ENCODE peak calls at places on chromosomes 5 and 9, in five cellular contexts. One of them, this sample, is unnamed.

GRCh38 chr5:134600600-134600999 is 32.0 kb downstream of the SAR1B start:
- DNase-seq in WTC11: no peak
- DNase-seq in HFFc6: peak; percentile 85
- DNase-seq in Panc1: no peak
- DNase-seq in psoas muscle: no peak
- DNase-seq in this sample: no peak

GRCh38 chr5:54713923-54714581 is 196.5 kb downstream of the SNX18 start:
- DNase-seq in WTC11: no peak
- DNase-seq in HFFc6: peak; percentile 49
- DNase-seq in Panc1: no peak
- DNase-seq in psoas muscle: no peak
- DNase-seq in this sample: no peak

GRCh38 chr9:124752967-124753366 is 18.1 kb downstream of the NR6A1 start:
- DNase-seq in WTC11: no peak
- DNase-seq in HFFc6: peak; percentile 79
- DNase-seq in Panc1: no peak
- DNase-seq in psoas muscle: no peak
- DNase-seq in this sample: no peak

GRCh38 chr5:73968729-73969128 is 342.7 kb downstream of the ARHGEF28 start:
- DNase-seq in WTC11: no peak
- DNase-seq in HFFc6: no peak
- DNase-seq in Panc1: no peak
- DNase-seq in psoas muscle: no peak
- DNase-seq in this sample: no peak

GRCh38 chr5:136210259-136210658 is 17.3 kb upstream of the SMIM32 start:
- DNase-seq in WTC11: no peak
- DNase-seq in HFFc6: no peak
- DNase-seq in Panc1: no peak
- DNase-seq in psoas muscle: no peak
- DNase-seq in this sample: no peak

GRCh38 chr9:134461436-134461982 is 135.3 kb downstream of the RXRA start:
- DNase-seq in WTC11: no peak
- DNase-seq in HFFc6: no peak
- DNase-seq in Panc1: no peak
- DNase-seq in psoas muscle: no peak
- DNase-seq in this sample: no peak

GRCh38 chr9:119689879-119690278 is 320.6 kb upstream of the BRINP1 start:
- DNase-seq in WTC11: peak; percentile 22
- DNase-seq in HFFc6: no peak
- DNase-seq in Panc1: no peak
- DNase-seq in psoas muscle: no peak
- DNase-seq in this sample: peak; percentile 53

GRCh38 chr9:34125681-34126206 is 754 bp downstream of the DCAF12 start:
- DNase-seq in WTC11: peak; percentile 16
- DNase-seq in HFFc6: peak; percentile 34
- DNase-seq in Panc1: no peak
- DNase-seq in psoas muscle: no peak
- DNase-seq in this sample: peak; percentile 18

GRCh38 chr5:149697001-149697400 is 33.1 kb upstream of the PPARGC1B start:
- DNase-seq in WTC11: no peak
- DNase-seq in HFFc6: peak; percentile 28
- DNase-seq in Panc1: no peak
- DNase-seq in psoas muscle: no peak
- DNase-seq in this sample: no peak

GRCh38 chr5:178434851-178435250 is 155.3 kb downstream of the COL23A1 start:
- DNase-seq in WTC11: no peak
- DNase-seq in HFFc6: no peak
- DNase-seq in Panc1: no peak
- DNase-seq in psoas muscle: peak; percentile 79
- DNase-seq in this sample: no peak

GRCh38 chr9:93480728-93481324 is 27.4 kb upstream of the FAM120AOS start:
- DNase-seq in WTC11: no peak
- DNase-seq in HFFc6: no peak
- DNase-seq in Panc1: no peak
- DNase-seq in psoas muscle: no peak
- DNase-seq in this sample: no peak

GRCh38 chr9:34578241-34579096 is 11.1 kb downstream of the CNTFR start:
- DNase-seq in WTC11: peak; percentile 56
- DNase-seq in HFFc6: no peak
- DNase-seq in Panc1: no peak
- DNase-seq in psoas muscle: no peak
- DNase-seq in this sample: peak; percentile 45

GRCh38 chr9:94011134-94011533 is 56.0 kb upstream of the BARX1 start:
- DNase-seq in WTC11: no peak
- DNase-seq in HFFc6: no peak
- DNase-seq in Panc1: no peak
- DNase-seq in psoas muscle: no peak
- DNase-seq in this sample: no peak

GRCh38 chr5:132476853-132477729 is 13.5 kb downstream of the IRF1 start:
- DNase-seq in WTC11: no peak
- DNase-seq in HFFc6: no peak
- DNase-seq in Panc1: no peak
- DNase-seq in psoas muscle: no peak
- DNase-seq in this sample: no peak

GRCh38 chr5:104344809-104345512 is 782.4 kb upstream of the NUDT12 start:
- DNase-seq in WTC11: no peak
- DNase-seq in HFFc6: no peak
- DNase-seq in Panc1: no peak
- DNase-seq in psoas muscle: no peak
- DNase-seq in this sample: no peak

GRCh38 chr9:79975471-79976316 is 403.9 kb downstream of the TLE4 start:
- DNase-seq in WTC11: no peak
- DNase-seq in HFFc6: no peak
- DNase-seq in Panc1: no peak
- DNase-seq in psoas muscle: peak; percentile 85
- DNase-seq in this sample: no peak

GRCh38 chr5:56595561-56595960 is 219.8 kb upstream of the MAP3K1 start:
- DNase-seq in WTC11: no peak
- DNase-seq in HFFc6: no peak
- DNase-seq in Panc1: no peak
- DNase-seq in psoas muscle: no peak
- DNase-seq in this sample: no peak

GRCh38 chr5:156328766-156329165 is 1.8 kb downstream of the SGCD start:
- DNase-seq in WTC11: no peak
- DNase-seq in HFFc6: no peak
- DNase-seq in Panc1: no peak
- DNase-seq in psoas muscle: no peak
- DNase-seq in this sample: no peak

GRCh38 chr5:44365351-44365750 is 23.9 kb downstream of the FGF10 start:
- DNase-seq in WTC11: no peak
- DNase-seq in HFFc6: no peak
- DNase-seq in Panc1: no peak
- DNase-seq in psoas muscle: no peak
- DNase-seq in this sample: no peak

GRCh38 chr9:82132024-82132423 is 143.5 kb downstream of the SPATA31D1 start:
- DNase-seq in WTC11: no peak
- DNase-seq in HFFc6: no peak
- DNase-seq in Panc1: no peak
- DNase-seq in psoas muscle: no peak
- DNase-seq in this sample: no peak

GRCh38 chr5:169131944-169132343 is 169.0 kb downstream of the SLIT3 start:
- DNase-seq in WTC11: no peak
- DNase-seq in HFFc6: no peak
- DNase-seq in Panc1: no peak
- DNase-seq in psoas muscle: no peak
- DNase-seq in this sample: no peak
- TF ChIP-seq CTCF in WTC11: no peak
- TF ChIP-seq CTCF in HFFc6: no peak
- TF ChIP-seq CTCF in Panc1: no peak
- TF ChIP-seq CTCF in psoas muscle: no peak
- TF ChIP-seq CTCF in this sample: no peak

GRCh38 chr5:154396128-154396527 is 49.7 kb upstream of the SAP30L start:
- DNase-seq in WTC11: no peak
- DNase-seq in HFFc6: no peak
- DNase-seq in Panc1: no peak
- DNase-seq in psoas muscle: no peak
- DNase-seq in this sample: no peak

GRCh38 chr5:154395407-154396106 is 50.2 kb upstream of the SAP30L start:
- DNase-seq in WTC11: peak; percentile 67
- DNase-seq in HFFc6: no peak
- DNase-seq in Panc1: no peak
- DNase-seq in psoas muscle: peak; percentile 61
- DNase-seq in this sample: no peak

GRCh38 chr5:154393850-154394249 is 51.9 kb upstream of the SAP30L start:
- DNase-seq in WTC11: no peak
- DNase-seq in HFFc6: no peak
- DNase-seq in Panc1: no peak
- DNase-seq in psoas muscle: no peak
- DNase-seq in this sample: no peak

GRCh38 chr5:154391788-154392187 is 54.0 kb upstream of the SAP30L start:
- DNase-seq in WTC11: no peak
- DNase-seq in HFFc6: no peak
- DNase-seq in Panc1: no peak
- DNase-seq in psoas muscle: no peak
- DNase-seq in this sample: no peak

GRCh38 chr5:154394328-154394727 is 51.5 kb upstream of the SAP30L start:
- DNase-seq in WTC11: no peak
- DNase-seq in HFFc6: no peak
- DNase-seq in Panc1: no peak
- DNase-seq in psoas muscle: no peak
- DNase-seq in this sample: no peak
- TF ChIP-seq CTCF in WTC11: no peak
- TF ChIP-seq CTCF in HFFc6: no peak
- TF ChIP-seq CTCF in Panc1: no peak
- TF ChIP-seq CTCF in psoas muscle: no peak
- TF ChIP-seq CTCF in this sample: no peak

GRCh38 chr9:137740311-137740710 is 121.5 kb downstream of the EHMT1 start:
- DNase-seq in WTC11: no peak
- DNase-seq in HFFc6: peak; percentile 9
- DNase-seq in Panc1: no peak
- DNase-seq in psoas muscle: peak; percentile 65
- DNase-seq in this sample: no peak
- TF ChIP-seq CTCF in WTC11: no peak
- TF ChIP-seq CTCF in HFFc6: no peak
- TF ChIP-seq CTCF in Panc1: no peak
- TF ChIP-seq CTCF in psoas muscle: no peak
- TF ChIP-seq CTCF in this sample: no peak

DNA sequence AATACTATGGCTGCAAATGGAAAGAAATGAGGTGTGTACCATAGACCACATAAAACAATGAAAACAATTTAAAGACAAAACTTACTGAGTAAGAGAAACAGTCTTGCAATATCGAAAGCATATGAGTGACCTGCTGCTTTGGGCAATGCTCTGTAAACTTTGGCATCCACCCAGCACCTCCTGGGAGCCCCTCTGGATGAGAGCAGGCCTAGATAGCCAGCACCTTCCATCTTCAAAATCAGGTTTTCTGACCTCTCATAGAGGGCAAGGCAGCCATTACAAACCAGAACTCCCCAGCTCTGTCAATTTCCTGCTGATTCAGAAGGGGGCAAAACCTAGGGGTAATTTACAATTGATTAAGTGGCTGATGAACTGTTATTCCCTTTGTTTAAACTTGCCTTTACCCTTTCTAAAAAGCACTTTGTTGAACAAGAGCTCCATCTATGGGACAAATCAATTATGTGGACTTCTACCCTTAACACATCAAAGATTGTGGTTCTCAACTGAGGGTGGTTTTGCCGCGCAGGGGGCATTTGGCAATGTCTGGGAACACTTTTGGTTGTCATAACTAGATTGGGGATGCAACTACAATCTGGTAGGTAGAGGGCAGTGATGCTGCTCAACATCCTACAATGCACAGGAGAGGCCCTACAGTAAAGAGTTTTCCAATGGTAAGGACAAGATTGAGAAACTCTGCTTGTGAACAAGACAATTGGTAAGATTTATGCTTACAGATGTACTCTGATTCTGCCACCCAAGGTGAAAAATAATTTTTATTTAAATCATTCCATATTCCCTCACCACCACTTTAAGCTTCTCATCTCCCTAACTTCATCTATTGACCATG is 184.2 kb downstream of the MARCHF11 start:
- DNase-seq in WTC11: peak; percentile 12
- DNase-seq in HFFc6: peak; percentile 38
- DNase-seq in Panc1: peak; percentile 8
- DNase-seq in psoas muscle: no peak
- DNase-seq in this sample: no peak
- TF ChIP-seq CTCF in WTC11: peak; percentile 22
- TF ChIP-seq CTCF in HFFc6: peak; percentile 80
- TF ChIP-seq CTCF in Panc1: peak; percentile 39
- TF ChIP-seq CTCF in psoas muscle: peak; percentile 30
- TF ChIP-seq CTCF in this sample: peak; percentile 67

DNA sequence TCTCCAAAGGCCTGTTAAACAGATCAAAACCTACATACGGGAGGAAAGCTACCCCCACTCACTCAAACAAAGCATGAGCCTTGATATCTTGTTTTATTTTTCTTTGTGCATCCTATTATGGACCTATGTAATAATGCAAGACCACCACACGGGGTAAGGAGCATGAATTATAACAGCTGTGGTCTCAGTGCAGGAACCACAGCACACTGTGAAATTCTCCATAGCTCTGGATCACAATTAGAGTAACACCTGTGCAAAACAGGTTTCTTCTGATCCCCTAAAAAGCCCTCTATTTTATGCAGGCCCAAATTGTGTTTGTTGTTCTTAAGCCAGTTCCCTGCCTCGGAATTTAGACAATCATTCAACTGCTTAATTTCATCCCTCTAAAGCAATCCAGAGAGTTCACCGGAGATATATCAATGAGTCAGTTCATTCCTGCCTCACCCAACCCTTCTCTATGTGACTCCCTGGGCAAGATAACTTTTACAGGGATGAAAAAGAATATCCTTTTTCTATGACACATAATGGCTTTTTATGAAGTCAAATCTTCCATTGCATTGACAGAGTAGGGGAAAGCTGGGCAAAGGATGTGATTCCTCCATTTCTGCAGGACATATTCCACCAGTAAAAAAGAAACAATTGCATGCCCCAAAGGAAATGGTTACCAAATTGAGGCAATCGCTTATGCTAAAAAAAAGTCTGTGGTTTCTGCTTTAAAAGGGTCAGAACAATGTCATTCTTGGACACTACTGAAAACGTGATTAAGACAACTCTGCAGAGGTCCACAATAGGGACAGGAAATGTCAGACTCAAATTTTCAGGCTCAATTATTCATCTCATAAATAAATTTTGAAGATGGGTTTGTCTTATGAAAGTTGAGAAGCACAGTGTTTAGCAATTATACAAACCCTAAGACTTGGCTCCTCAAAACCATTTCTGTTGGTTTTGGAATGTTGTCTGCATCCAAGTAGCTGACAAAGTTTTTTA is 41.6 kb upstream of the FST start:
- DNase-seq in WTC11: no peak
- DNase-seq in HFFc6: peak; percentile 75
- DNase-seq in Panc1: no peak
- DNase-seq in psoas muscle: no peak
- DNase-seq in this sample: no peak
- TF ChIP-seq CTCF in WTC11: no peak
- TF ChIP-seq CTCF in HFFc6: peak; percentile 41
- TF ChIP-seq CTCF in Panc1: no peak
- TF ChIP-seq CTCF in psoas muscle: no peak
- TF ChIP-seq CTCF in this sample: no peak

This sample was measured in endothelial cell.